ENCODE peak calls at places on chromosomes 12 and 14, in six cellular contexts. O is T-cell, I is fibroblast of gingiva, K is hypothalamus, C is CMK, R is Peyer's patch. X is an unnamed sample.

GRCh38 chr12:2813573-2814185 is 1.2 kb downstream of the ITFG2 start:
- DNase-seq in R (no peak), K (no peak), O (peak), I (peak), C (peak), X (peak)

GRCh38 chr12:125773033-125773432 is 707.8 kb downstream of the AACS start:
- DNase-seq in I (no peak), C (peak), O (no peak), K (no peak), R (no peak), X (no peak)

GRCh38 chr12:24561882-24562760 is 386.8 kb downstream of the BCAT1 start:
- DNase-seq in O (no peak), C (no peak), I (peak), R (peak), K (peak), X (no peak)

GRCh38 chr14:95046711-95047681 is 110.3 kb downstream of the DICER1 start:
- DNase-seq in C (no peak), R (peak), K (no peak), I (no peak), O (peak), X (no peak)

GRCh38 chr12:51905507-51906438 is 1.5 kb upstream of the ACVRL1 start:
- DNase-seq in I (peak), C (peak), O (no peak), K (no peak), R (no peak), X (peak)

GRCh38 chr14:100736269-100737180 is 9.8 kb downstream of the DLK1 start:
- DNase-seq in I (no peak), R (no peak), O (no peak), K (no peak), C (no peak), X (no peak)

GRCh38 chr12:12425616-12426015 is 68.7 kb downstream of the BORCS5 start:
- DNase-seq in K (no peak), I (no peak), R (no peak), O (no peak), C (no peak), X (no peak)

GRCh38 chr12:66013224-66013623 is 117.3 kb downstream of the LLPH start:
- DNase-seq in K (no peak), C (no peak), O (no peak), I (no peak), R (no peak), X (no peak)

GRCh38 chr14:68590233-68590535 is 202.7 kb downstream of the ZFP36L1 start:
- DNase-seq in O (no peak), K (no peak), C (no peak), R (no peak), I (no peak), X (no peak)

GRCh38 chr14:64879635-64880381 is at the start of gene SPTB:
- DNase-seq in R (peak), I (no peak), C (no peak), O (peak), K (no peak), X (no peak)

GRCh38 chr12:52528641-52529143 is 8.5 kb upstream of the KRT5 start:
- DNase-seq in I (no peak), K (peak), R (no peak), O (no peak), C (no peak), X (no peak)

GRCh38 chr14:74064883-74065282 is 19.4 kb downstream of the ALDH6A1 start:
- DNase-seq in O (no peak), K (no peak), C (no peak), R (no peak), I (peak), X (no peak)